ENCODE peak calls at places on chromosomes 16 and 17, in eight cellular contexts. O, R, S, F, A, M, L and Z are unnamed samples.
A peak's percentile ranks its signal among the peaks of the same experiment; 100 is the strongest.

GRCh38 chr16:85126731-85127662 is 14.7 kb upstream of the CIBAR2 start:
- DNase-seq in O (no peak), R (no peak), S (no peak), F (no peak), A (peak; percentile 87), M (no peak), L (no peak), Z (no peak)

GRCh38 chr17:65332375-65332774 is 195.2 kb downstream of the RGS9 start:
- DNase-seq in O (no peak), R (no peak), S (no peak), F (no peak), A (no peak), M (no peak), L (peak; percentile 17), Z (no peak)

GRCh38 chr17:60863892-60864673 is 186.4 kb downstream of the BCAS3 start:
- DNase-seq in O (no peak), R (no peak), S (no peak), F (no peak), A (no peak), M (no peak), L (no peak), Z (no peak)

GRCh38 chr17:79737922-79738578 is 7.3 kb downstream of the ENPP7 start:
- DNase-seq in O (no peak), R (no peak), S (no peak), F (no peak), A (no peak), M (no peak), L (no peak), Z (no peak)

GRCh38 chr17:35865412-35866355 is 3.0 kb downstream of the HEATR9 start:
- DNase-seq in O (no peak), R (no peak), S (no peak), F (no peak), A (no peak), M (no peak), L (no peak), Z (no peak)

GRCh38 chr16:75919664-75920063 is 193.4 kb upstream of the CPHXL start:
- DNase-seq in O (no peak), R (no peak), S (no peak), F (no peak), A (no peak), M (no peak), L (no peak), Z (no peak)

GRCh38 chr17:28405632-28406477 is at the start of gene SLC46A1:
- DNase-seq in O (peak; percentile 57), R (peak; percentile 58), S (peak; percentile 88), F (peak; percentile 55), A (peak; percentile 74), M (peak; percentile 63), L (peak; percentile 18), Z (peak; percentile 62)

GRCh38 chr16:31508706-31509523 is 724 bp upstream of the RUSF1 start:
- DNase-seq in O (no peak), R (no peak), S (no peak), F (no peak), A (no peak), M (no peak), L (no peak), Z (no peak)

GRCh38 chr17:14940112-14940945 is 324.8 kb downstream of the PMP22 start:
- DNase-seq in O (no peak), R (no peak), S (no peak), F (no peak), A (no peak), M (no peak), L (no peak), Z (no peak)

GRCh38 chr17:51869387-51869786 is 289.1 kb downstream of the CA10 start:
- DNase-seq in O (no peak), R (no peak), S (no peak), F (no peak), A (no peak), M (no peak), L (peak; percentile 31), Z (no peak)

GRCh38 chr17:42310281-42311156 is 22.2 kb downstream of the STAT5A start:
- DNase-seq in O (no peak), R (no peak), S (no peak), F (no peak), A (no peak), M (no peak), L (no peak), Z (no peak)

GRCh38 chr16:66300037-66300436 is 66.5 kb upstream of the CDH5 start:
- DNase-seq in O (no peak), R (no peak), S (no peak), F (no peak), A (no peak), M (no peak), L (no peak), Z (no peak)

GRCh38 chr16:81468269-81468902 is 23.8 kb downstream of the CMIP start:
- DNase-seq in O (no peak), R (no peak), S (no peak), F (no peak), A (no peak), M (no peak), L (no peak), Z (no peak)

GRCh38 chr16:84806256-84806889 is 13.4 kb upstream of the CRISPLD2 start:
- DNase-seq in O (peak; percentile 58), R (no peak), S (no peak), F (no peak), A (peak; percentile 95), M (no peak), L (peak; percentile 57), Z (no peak)

GRCh38 chr16:83187404-83187803 is 560.6 kb downstream of the CDH13 start:
- DNase-seq in O (no peak), R (no peak), S (no peak), F (peak; percentile 2), A (peak; percentile 57), M (no peak), L (no peak), Z (peak; percentile 0)

GRCh38 chr16:1299012-1299867 is 10.2 kb upstream of the UBE2I start:
- DNase-seq in O (no peak), R (no peak), S (no peak), F (no peak), A (no peak), M (no peak), L (no peak), Z (no peak)

GRCh38 chr16:21167929-21168602 is 9.6 kb downstream of the LDAF1 start:
- DNase-seq in O (no peak), R (no peak), S (no peak), F (no peak), A (no peak), M (no peak), L (no peak), Z (no peak)

GRCh38 chr16:9039208-9039607 is 52.2 kb upstream of the HAPSTR1 start:
- DNase-seq in O (no peak), R (no peak), S (no peak), F (no peak), A (no peak), M (no peak), L (no peak), Z (no peak)